ENCODE peak calls at places on chromosomes 2 and 18, in six cellular contexts. R is Peyer's patch, A is fibroblast of lung, K is iPS DF 6.9, T is ascending aorta, E is astrocyte. B is an unnamed sample.

GRCh38 chr2:107383706-107384105 is 443.0 kb upstream of the RGPD4 start:
- DNase-seq in E (no peak), T (no peak), R (no peak), A (no peak), K (no peak), B (no peak)

GRCh38 chr18:43364535-43364934 is 87.2 kb upstream of the SYT4 start:
- DNase-seq in T (no peak), R (no peak), E (no peak), K (no peak), A (no peak), B (no peak)

GRCh38 chr18:45863469-45863868 is 38.0 kb downstream of the SIGLEC15 start:
- DNase-seq in T (no peak), E (no peak), R (no peak), A (no peak), K (no peak), B (no peak)

GRCh38 chr18:50986360-50987087 is 18.7 kb downstream of the ELAC1 start:
- DNase-seq in K (no peak), E (peak; percentile 63), A (no peak), R (no peak), T (no peak), B (no peak)

GRCh38 chr2:29751390-29751789 is 170.0 kb downstream of the ALK start:
- DNase-seq in A (no peak), K (no peak), E (no peak), R (no peak), T (no peak), B (no peak)

GRCh38 chr2:238509151-238509820 is 82.6 kb downstream of the ASB1 start:
- DNase-seq in E (no peak), R (peak; percentile 24), A (peak; percentile 20), K (no peak), T (no peak), B (no peak)

GRCh38 chr2:153145470-153145869 is 333.1 kb downstream of the RPRM start:
- DNase-seq in E (no peak), K (no peak), A (no peak), T (no peak), R (no peak), B (no peak)

GRCh38 chr2:135586148-135586547 is 54.9 kb downstream of the R3HDM1 start:
- DNase-seq in E (no peak), A (no peak), K (no peak), T (no peak), R (no peak), B (no peak)

GRCh38 chr18:576924-577323 is 3.3 kb upstream of the CETN1 start:
- DNase-seq in A (no peak), R (no peak), T (no peak), K (no peak), E (no peak), B (no peak)

DNA sequence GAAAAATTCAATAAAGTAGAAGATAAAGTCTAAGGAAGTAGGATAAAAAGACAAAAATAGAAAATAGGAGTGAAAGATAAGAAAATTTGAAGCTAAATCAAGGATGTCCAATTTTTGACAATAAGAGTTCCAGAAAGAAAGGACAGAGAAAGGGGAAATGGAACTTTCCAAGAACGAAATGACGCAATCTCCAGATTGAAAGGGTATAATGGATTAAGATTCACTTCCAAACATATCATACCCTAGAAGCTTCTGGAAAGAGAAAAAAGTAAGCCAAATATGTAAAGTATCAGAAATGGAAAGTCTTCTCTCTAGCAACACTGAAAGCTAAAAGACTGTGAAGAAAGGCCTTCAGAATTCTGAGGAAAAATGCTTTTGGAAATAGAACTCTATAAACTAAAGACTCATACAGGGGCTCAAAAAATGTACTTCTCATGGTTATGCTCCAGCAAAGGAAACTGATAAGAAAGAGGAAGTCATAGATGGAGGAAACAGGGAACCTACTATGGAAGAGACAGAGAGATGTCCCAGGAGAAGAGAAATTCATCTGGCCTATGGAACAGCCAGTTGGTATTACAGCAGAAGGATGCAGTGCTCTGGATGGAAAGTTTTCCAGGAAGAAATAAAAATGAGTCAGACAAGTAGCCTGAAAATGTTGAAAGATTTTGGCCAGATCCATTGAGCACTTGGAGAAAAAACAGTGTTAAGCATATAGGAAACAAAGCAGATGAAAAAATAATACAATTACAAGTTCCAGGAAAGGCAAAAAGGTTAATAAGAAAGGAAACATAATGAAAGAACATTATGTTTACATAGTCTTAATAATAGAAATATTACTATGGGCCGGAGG is 20.1 kb downstream of the CASP8 start:
- DNase-seq in R (no peak), K (no peak), E (no peak), A (no peak), T (no peak), B (no peak)
- H3K4me1 ChIP-seq in R (no peaks in the 10 kb centered on the region), K (no peaks in the 10 kb centered on the region), E (no peaks in the 10 kb centered on the region), A (no peaks in the 10 kb centered on the region), T (no peaks in the 10 kb centered on the region), B (no peaks in the 10 kb centered on the region)

GRCh38 chr2:149041482-149041881 is 3.0 kb downstream of the LYPD6B start:
- DNase-seq in K (no peak), R (no peak), A (no peak), E (no peak), T (no peak), B (no peak)

GRCh38 chr2:149037851-149038250 is 648 bp upstream of the LYPD6B start:
- DNase-seq in A (no peak), E (no peak), R (no peak), T (no peak), K (no peak), B (no peak)

GRCh38 chr2:149040451-149040850 is 2.0 kb downstream of the LYPD6B start:
- DNase-seq in K (peak; percentile 45), T (no peak), A (no peak), R (peak; percentile 65), E (no peak), B (no peak)

GRCh38 chr2:149038442-149039212 is at the start of gene LYPD6B:
- DNase-seq in T (no peak), R (peak; percentile 75), A (no peak), E (no peak), K (no peak), B (no peak)

DNA sequence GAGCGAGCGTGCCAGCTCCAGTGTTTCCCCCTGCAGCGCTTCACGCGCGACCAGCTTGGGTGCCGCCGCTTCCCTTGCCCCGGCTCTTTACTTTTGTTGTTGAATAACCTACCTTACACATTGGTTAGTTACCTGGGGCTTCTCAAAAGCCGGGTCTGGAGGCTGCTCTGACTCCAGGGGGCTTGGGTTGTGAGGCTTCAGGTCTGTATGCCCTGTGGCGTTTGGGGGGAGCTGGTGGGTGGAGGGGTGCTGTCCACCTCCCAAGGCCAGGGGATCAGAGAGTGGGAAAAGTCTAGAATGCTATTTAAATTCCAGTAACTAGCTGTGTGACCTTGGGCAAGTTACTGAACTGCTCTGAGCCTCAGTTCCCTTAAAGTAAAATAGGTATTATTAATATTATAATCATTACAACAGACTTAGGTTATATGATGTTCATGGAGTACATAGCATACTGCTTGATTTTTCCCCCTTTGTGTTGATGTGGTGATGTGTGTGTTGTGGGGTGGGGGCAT is 770 bp downstream of the LYPD6B start:
- DNase-seq in E (no peak), R (no peak), T (no peak), A (no peak), K (no peak), B (no peak)
- H3K4me3 ChIP-seq in E (peak overlapping the region; percentile 39), R (peak overlapping the region; percentile 61), T (peak overlapping the region; percentile 60), A (peak overlapping the region; percentile 7), K (peak overlapping the region; percentile 54), B (no peak overlapping the region)

GRCh38 chr2:150280255-150280654 is 207.2 kb downstream of the RND3 start:
- DNase-seq in K (no peak), A (peak; percentile 88), R (no peak), T (no peak), E (peak; percentile 60), B (no peak)

GRCh38 chr2:150286730-150287362 is 200.6 kb downstream of the RND3 start:
- DNase-seq in T (no peak), E (peak; percentile 15), K (no peak), A (no peak), R (no peak), B (no peak)

GRCh38 chr2:150279673-150280072 is 207.8 kb downstream of the RND3 start:
- DNase-seq in K (no peak), R (no peak), E (no peak), T (no peak), A (no peak), B (no peak)

GRCh38 chr2:150282821-150283309 is 204.6 kb downstream of the RND3 start:
- DNase-seq in T (no peak), K (no peak), A (peak; percentile 70), E (peak; percentile 19), R (no peak), B (no peak)
- H3K27ac ChIP-seq in T (no peak overlapping the region), K (no peak overlapping the region), A (no peak overlapping the region), E (no peak overlapping the region), R (no peak overlapping the region), B (no peak overlapping the region)

GRCh38 chr2:219575566-219576504 is 3.7 kb downstream of the INHA start:
- DNase-seq in R (no peak), E (no peak), A (no peak), K (no peak), T (no peak), B (no peak)
- H3K4me1 ChIP-seq in R (peaks cover 3% of the 10 kb centered on the region), E (peaks cover 16% of the 10 kb centered on the region), A (peaks cover 3% of the 10 kb centered on the region), K (peaks cover 21% of the 10 kb centered on the region), T (no peaks in the 10 kb centered on the region), B (peaks cover 3% of the 10 kb centered on the region)

GRCh38 chr2:179471012-179471411 is 206.4 kb upstream of the SESTD1 start:
- DNase-seq in E (no peak), T (no peak), A (no peak), R (no peak), K (no peak), B (no peak)
- H3K4me3 ChIP-seq in E (no peak overlapping the region), T (no peak overlapping the region), A (no peak overlapping the region), R (no peak overlapping the region), K (no peak overlapping the region), B (no peak overlapping the region)